ENCODE peak calls at places on chromosomes 3 and 15, in seven cellular contexts. Y, V, W, Q, F, E and T are unnamed samples.
A peak's percentile ranks its signal among the peaks of the same experiment; 100 is the strongest.

GRCh38 chr3:190366145-190366544 is 21.8 kb upstream of the CLDN16 start:
- DNase-seq in E (no peak), V (peak; percentile 70), Q (no peak), W (peak; percentile 46), F (no peak), Y (no peak), T (no peak)

GRCh38 chr3:113668015-113668414 is 28.4 kb downstream of the USF3 start:
- DNase-seq in Y (no peak), Q (no peak), E (no peak), W (peak; percentile 39), V (no peak), F (no peak), T (no peak)

GRCh38 chr3:196431193-196432136 is 762 bp downstream of the UBXN7 start:
- DNase-seq in E (peak; percentile 67), V (peak; percentile 58), F (no peak), Y (peak; percentile 72), W (peak; percentile 82), Q (peak; percentile 38), T (peak; percentile 73)

GRCh38 chr3:49277357-49277723 is 308 bp upstream of the C3orf62 start:
- DNase-seq in Q (no peak), W (peak; percentile 56), V (no peak), Y (no peak), E (no peak), F (no peak), T (no peak)

GRCh38 chr15:85673326-85673725 is 121.4 kb downstream of the KLHL25 start:
- DNase-seq in Y (no peak), V (no peak), Q (no peak), F (no peak), E (no peak), W (peak; percentile 49), T (no peak)

GRCh38 chr3:131107637-131108433 is 81.2 kb downstream of the NEK11 start:
- DNase-seq in V (peak; percentile 78), W (peak; percentile 66), Q (no peak), E (no peak), F (no peak), Y (no peak), T (no peak)

GRCh38 chr3:68060186-68060585 is 405.8 kb upstream of the SUCLG2 start:
- DNase-seq in W (no peak), V (no peak), E (peak; percentile 12), Q (no peak), Y (no peak), F (no peak), T (no peak)

GRCh38 chr3:186790261-186790981 is 7.0 kb downstream of the EIF4A2 start:
- DNase-seq in F (no peak), Y (peak; percentile 50), W (peak; percentile 56), Q (peak; percentile 40), V (peak; percentile 33), E (no peak), T (peak; percentile 54)

GRCh38 chr15:50435772-50436171 is 11.6 kb downstream of the USP8 start:
- DNase-seq in W (no peak), F (no peak), V (no peak), Y (no peak), E (no peak), Q (no peak), T (no peak)

GRCh38 chr3:126287536-126288181 is 69.5 kb downstream of the KLF15 start:
- DNase-seq in W (peak; percentile 84), E (peak; percentile 80), V (no peak), Y (peak; percentile 86), Q (peak; percentile 88), F (peak; percentile 21), T (peak; percentile 19)

GRCh38 chr3:38835939-38836338 is 19.9 kb upstream of the SCN10A start:
- DNase-seq in Y (no peak), Q (no peak), E (no peak), F (no peak), W (no peak), V (no peak), T (no peak)

GRCh38 chr3:169286992-169287391 is 376.5 kb downstream of the MECOM start:
- DNase-seq in V (no peak), Y (no peak), Q (no peak), W (no peak), F (no peak), E (no peak), T (no peak)

GRCh38 chr15:61621146-61621545 is 392.0 kb upstream of the RORA start:
- DNase-seq in Y (peak; percentile 1), V (peak; percentile 43), E (peak; percentile 69), W (peak; percentile 5), Q (peak; percentile 69), F (no peak), T (peak; percentile 41)

GRCh38 chr3:93843981-93844380 is 129.7 kb downstream of the PROS1 start:
- DNase-seq in Q (peak; percentile 3), E (no peak), F (peak; percentile 16), W (peak; percentile 92), Y (no peak), V (peak; percentile 88), T (no peak)

GRCh38 chr3:139378587-139378986 is 10.9 kb downstream of the COPB2 start:
- DNase-seq in Q (no peak), W (no peak), F (no peak), Y (no peak), E (no peak), V (no peak), T (no peak)

GRCh38 chr15:45314960-45315359 is 62.9 kb downstream of the SLC28A2 start:
- DNase-seq in E (peak; percentile 55), Q (peak; percentile 78), Y (no peak), V (peak; percentile 65), W (no peak), F (no peak), T (no peak)

GRCh38 chr3:50100956-50101845 is 12.5 kb downstream of the RBM5 start:
- DNase-seq in F (no peak), Y (no peak), E (no peak), Q (no peak), V (peak; percentile 30), W (peak; percentile 69), T (no peak)

GRCh38 chr3:20137642-20138041 is 48.4 kb downstream of the SGO1 start:
- DNase-seq in E (no peak), Y (no peak), V (no peak), F (no peak), W (no peak), Q (no peak), T (no peak)

GRCh38 chr3:170171563-170171962 is 10.0 kb downstream of the PHC3 start:
- DNase-seq in F (no peak), E (no peak), V (no peak), Q (no peak), Y (no peak), W (no peak), T (peak; percentile 92)

GRCh38 chr3:62128028-62128427 is 245.3 kb downstream of the FEZF2 start:
- DNase-seq in W (peak; percentile 74), F (no peak), Q (no peak), E (peak; percentile 12), V (no peak), Y (no peak), T (no peak)
- H3K9me2 ChIP-seq in W (no peaks in the 10 kb centered on the region), F (no peaks in the 10 kb centered on the region), Q (no peaks in the 10 kb centered on the region), E (no peaks in the 10 kb centered on the region), V (no peaks in the 10 kb centered on the region), Y (no peaks in the 10 kb centered on the region), T (no peaks in the 10 kb centered on the region)

DNA sequence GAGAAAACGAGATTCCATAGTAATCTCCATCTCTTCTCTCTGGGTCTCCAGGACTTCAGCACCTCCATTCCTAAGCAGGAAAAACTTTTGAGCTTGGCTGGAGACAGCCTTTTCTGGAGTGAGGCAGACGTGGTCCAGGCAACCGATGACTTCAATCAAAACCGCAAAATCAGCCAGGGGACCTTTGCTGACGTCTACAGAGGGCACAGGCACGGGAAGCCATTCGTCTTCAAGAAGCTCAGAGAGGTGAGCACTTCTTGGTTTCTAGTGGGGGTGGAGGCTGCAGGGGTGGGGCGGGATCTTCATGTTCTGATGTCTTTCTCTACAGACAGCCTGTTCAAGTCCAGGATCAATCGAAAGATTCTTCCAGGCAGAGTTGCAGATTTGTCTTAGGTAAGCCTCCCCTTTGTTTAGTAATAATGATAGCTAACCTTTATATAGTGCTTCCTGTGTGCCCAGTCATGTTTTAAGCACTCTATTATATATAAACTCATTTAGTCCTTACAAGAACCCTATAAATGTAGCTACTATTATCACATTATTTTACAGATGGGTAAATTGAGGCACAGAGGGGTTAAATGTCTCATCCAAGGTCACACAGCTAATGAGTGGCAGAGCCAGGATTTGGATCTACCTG is 35.0 kb upstream of the TATDN2 start:
- DNase-seq in F (no peak), Q (no peak), Y (peak; percentile 68), W (no peak), V (no peak), E (no peak), T (peak; percentile 70)
- TF ChIP-seq EZH2phosphoT487 in F (no peak), Q (no peak), Y (no peak), W (no peak), V (no peak), E (no peak), T (no peak)

DNA sequence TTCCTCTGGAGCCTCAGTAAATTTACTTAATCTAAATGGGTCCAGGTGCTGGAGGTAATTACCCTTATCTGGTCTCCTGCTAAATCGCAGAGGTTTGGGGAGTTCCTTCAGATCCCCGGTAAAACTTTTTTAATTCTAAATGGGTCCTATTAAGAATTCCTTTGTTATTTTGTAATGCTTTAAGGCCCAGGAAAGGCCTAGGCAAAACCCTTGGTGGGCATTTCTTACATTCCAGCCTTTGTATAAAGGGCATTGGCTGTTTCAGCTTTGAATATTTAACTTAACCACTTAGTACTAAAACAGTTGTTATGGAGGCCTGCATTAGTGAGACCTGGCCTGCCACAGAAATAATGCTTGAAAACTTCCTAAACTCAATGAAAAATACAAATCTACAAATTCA is 14.9 kb upstream of the ZNF662 start:
- DNase-seq in Q (peak; percentile 94), F (no peak), W (no peak), E (no peak), Y (no peak), V (no peak), T (no peak)
- H3K9me2 ChIP-seq in Q (no peaks in the 10 kb centered on the region), F (no peaks in the 10 kb centered on the region), W (no peaks in the 10 kb centered on the region), E (no peaks in the 10 kb centered on the region), Y (no peaks in the 10 kb centered on the region), V (no peaks in the 10 kb centered on the region), T (no peaks in the 10 kb centered on the region)

GRCh38 chr15:69668049-69668705 is 215.6 kb downstream of the RPLP1 start:
- DNase-seq in W (no peak), V (no peak), F (no peak), E (no peak), Y (peak; percentile 11), Q (no peak), T (peak; percentile 64)

GRCh38 chr15:69664572-69665326 is 212.1 kb downstream of the RPLP1 start:
- DNase-seq in V (no peak), F (no peak), Y (no peak), Q (no peak), E (no peak), W (no peak), T (no peak)

GRCh38 chr15:69665641-69666091 is 213.0 kb downstream of the RPLP1 start:
- DNase-seq in Y (no peak), Q (no peak), W (no peak), E (no peak), F (no peak), V (no peak), T (no peak)

GRCh38 chr15:69666921-69667811 is 214.5 kb downstream of the RPLP1 start:
- DNase-seq in W (no peak), E (no peak), F (no peak), V (no peak), Q (no peak), Y (peak; percentile 31), T (peak; percentile 80)

GRCh38 chr15:69666441-69666882 is 213.8 kb downstream of the RPLP1 start:
- DNase-seq in W (peak; percentile 54), Q (no peak), F (no peak), E (no peak), Y (no peak), V (no peak), T (no peak)
- TF ChIP-seq EZH2phosphoT487 in W (no peak), Q (no peak), F (no peak), E (no peak), Y (no peak), V (no peak), T (no peak)